ENCODE peak calls at places on chromosomes 12 and 14, in nine cellular contexts. O is M059J; Z is stimulated activated CD4-positive, alpha-beta T cell treated with anti-CD3 and anti-CD28 coated beads, Interleukin-1b, Interleukin-23, amount 100 ng/mL, for 1 hour; L is neural progenitor cell; W is Caco-2; J is dorsolateral prefrontal cortex; U is aorta; Q is NCI-H1417; G is H54. S is an unnamed sample.

GRCh38 chr12:72610854-72611358 is 338.7 kb downstream of the TRHDE start:
- DNase-seq in O (no peak), Z (no peak), L (peak; percentile 7), W (no peak), J (no peak), U (no peak), Q (peak; percentile 87), G (no peak), S (no peak)

GRCh38 chr14:88748288-88748687 is 44.5 kb downstream of the EML5 start:
- DNase-seq in O (peak; percentile 12), Z (no peak), L (no peak), W (no peak), J (no peak), U (no peak), Q (no peak), G (no peak), S (no peak)

GRCh38 chr12:26723379-26724308 is 109.3 kb downstream of the ITPR2 start:
- DNase-seq in O (peak; percentile 63), Z (no peak), L (no peak), W (no peak), J (no peak), U (no peak), Q (no peak), G (no peak), S (no peak)

GRCh38 chr14:68712703-68713370 is 80.0 kb downstream of the ZFP36L1 start:
- DNase-seq in O (no peak), Z (no peak), L (no peak), W (no peak), J (no peak), U (no peak), Q (no peak), G (no peak), S (no peak)

GRCh38 chr12:24447678-24448077 is 498.2 kb upstream of the SOX5 start:
- DNase-seq in O (no peak), Z (no peak), L (no peak), W (no peak), J (no peak), U (no peak), Q (no peak), G (no peak), S (peak; percentile 56)

GRCh38 chr12:10293570-10294227 is 14.0 kb upstream of the KLRD1 start:
- DNase-seq in O (no peak), Z (no peak), L (no peak), W (no peak), J (no peak), U (no peak), Q (no peak), G (no peak), S (no peak)

GRCh38 chr12:16555630-16556029 is 50.3 kb downstream of the LMO3 start:
- DNase-seq in O (no peak), Z (no peak), L (no peak), W (no peak), J (no peak), U (no peak), Q (no peak), G (no peak), S (no peak)

GRCh38 chr12:123761841-123762714 is at the start of gene DNAH10:
- DNase-seq in O (no peak), Z (no peak), L (peak; percentile 92), W (peak; percentile 87), J (no peak), U (no peak), Q (no peak), G (no peak), S (peak; percentile 87)

GRCh38 chr12:752673-753400 is 458 bp downstream of the WNK1 start:
- DNase-seq in O (peak; percentile 51), Z (no peak), L (peak; percentile 89), W (peak; percentile 70), J (peak; percentile 75), U (peak; percentile 89), Q (peak; percentile 86), G (no peak), S (peak; percentile 94)

GRCh38 chr12:48973084-48973483 is 1.5 kb upstream of the WNT10B start:
- DNase-seq in O (peak; percentile 38), Z (no peak), L (no peak), W (no peak), J (no peak), U (no peak), Q (no peak), G (no peak), S (no peak)

GRCh38 chr14:79510659-79511058 is 700.6 kb downstream of the DIO2 start:
- DNase-seq in O (peak; percentile 42), Z (no peak), L (no peak), W (no peak), J (no peak), U (no peak), Q (no peak), G (no peak), S (no peak)

GRCh38 chr14:93008381-93008780 is 85.4 kb downstream of the CHGA start:
- DNase-seq in O (peak; percentile 46), Z (no peak), L (no peak), W (no peak), J (no peak), U (no peak), Q (no peak), G (peak; percentile 64), S (peak; percentile 84)

GRCh38 chr14:53153702-53154112 is 584 bp upstream of the DDHD1 start:
- DNase-seq in O (peak; percentile 1), Z (no peak), L (no peak), W (no peak), J (no peak), U (no peak), Q (no peak), G (no peak), S (no peak)

GRCh38 chr12:22334696-22335290 is at the start of gene ST8SIA1:
- DNase-seq in O (peak; percentile 21), Z (peak; percentile 29), L (peak; percentile 73), W (no peak), J (peak; percentile 66), U (peak; percentile 79), Q (peak; percentile 81), G (no peak), S (peak; percentile 84)

GRCh38 chr12:120397827-120398563 is 29.0 kb upstream of the MSI1 start:
- DNase-seq in O (no peak), Z (no peak), L (peak; percentile 95), W (no peak), J (peak; percentile 50), U (no peak), Q (no peak), G (no peak), S (no peak)

GRCh38 chr14:40623641-40624040 is 983.0 kb upstream of the LRFN5 start:
- DNase-seq in O (no peak), Z (no peak), L (no peak), W (no peak), J (no peak), U (no peak), Q (peak; percentile 77), G (no peak), S (no peak)

GRCh38 chr12:55716582-55717396 is 943 bp downstream of the BLOC1S1 start:
- DNase-seq in O (peak; percentile 50), Z (no peak), L (peak; percentile 43), W (no peak), J (no peak), U (peak; percentile 77), Q (no peak), G (no peak), S (peak; percentile 73)

GRCh38 chr14:105855246-105855892 is 329.0 kb downstream of the TMEM121 start:
- DNase-seq in O (no peak), Z (no peak), L (no peak), W (peak; percentile 23), J (peak; percentile 31), U (peak; percentile 70), Q (no peak), G (no peak), S (peak; percentile 79)

GRCh38 chr12:11716794-11717532 is 67.5 kb downstream of the ETV6 start:
- DNase-seq in O (peak; percentile 54), Z (no peak), L (no peak), W (no peak), J (no peak), U (no peak), Q (peak; percentile 71), G (no peak), S (no peak)

GRCh38 chr12:25648460-25648859 is 95.4 kb upstream of the LMNTD1 start:
- DNase-seq in O (peak; percentile 93), Z (no peak), L (peak; percentile 55), W (peak; percentile 51), J (no peak), U (no peak), Q (peak; percentile 88), G (peak; percentile 64), S (no peak)

GRCh38 chr12:128797119-128798118 is 26.3 kb downstream of the SLC15A4 start:
- DNase-seq in O (no peak), Z (no peak), L (peak; percentile 57), W (no peak), J (no peak), U (no peak), Q (no peak), G (peak; percentile 81), S (no peak)

GRCh38 chr12:49439042-49439441 is 71.8 kb downstream of the SPATS2 start:
- DNase-seq in O (no peak), Z (no peak), L (no peak), W (no peak), J (no peak), U (no peak), Q (no peak), G (no peak), S (no peak)

GRCh38 chr12:92912052-92912451 is 17.0 kb downstream of the EEA1 start:
- DNase-seq in O (peak; percentile 88), Z (no peak), L (no peak), W (no peak), J (no peak), U (no peak), Q (no peak), G (no peak), S (no peak)

GRCh38 chr14:68047910-68048309 is 228.3 kb downstream of the RAD51B start:
- DNase-seq in O (no peak), Z (no peak), L (no peak), W (no peak), J (no peak), U (no peak), Q (no peak), G (peak; percentile 6), S (no peak)

GRCh38 chr12:76627346-76628135 is 68.0 kb upstream of the OSBPL8 start:
- DNase-seq in O (no peak), Z (no peak), L (no peak), W (no peak), J (no peak), U (no peak), Q (no peak), G (no peak), S (no peak)

GRCh38 chr12:116813271-116814041 is 67.8 kb downstream of the HRK start:
- DNase-seq in O (peak; percentile 89), Z (no peak), L (no peak), W (no peak), J (no peak), U (no peak), Q (no peak), G (peak; percentile 41), S (no peak)

GRCh38 chr14:60327447-60328331 is 78.7 kb downstream of the PPM1A start:
- DNase-seq in O (no peak), Z (no peak), L (peak; percentile 43), W (no peak), J (peak; percentile 56), U (no peak), Q (peak; percentile 91), G (no peak), S (peak; percentile 85)